ENCODE peak calls at places on chromosomes 12 and 14, in nine cellular contexts. E, A, C, X, Z, I, T, J and B are unnamed samples.

GRCh38 chr12:44464180-44464579 is 411.9 kb downstream of the NELL2 start:
- DNase-seq in Z (no peak), E (no peak), T (no peak), C (no peak), I (no peak), A (no peak), X (no peak), J (no peak), B (no peak)

GRCh38 chr12:58833844-58834243 is 86.5 kb downstream of the LRIG3 start:
- DNase-seq in T (no peak), I (no peak), J (no peak), A (no peak), E (no peak), Z (no peak), C (no peak), X (no peak), B (no peak)

GRCh38 chr12:10189653-10190052 is 10.8 kb downstream of the TMEM52B start:
- DNase-seq in J (no peak), T (no peak), I (no peak), C (no peak), Z (peak; percentile 39), X (no peak), A (no peak), E (no peak), B (peak; percentile 76)

GRCh38 chr12:111645433-111645832 is 40.3 kb downstream of the BRAP start:
- DNase-seq in E (no peak), T (peak; percentile 64), A (no peak), J (no peak), I (no peak), Z (peak; percentile 91), C (no peak), X (no peak), B (no peak)

GRCh38 chr14:64970041-64970440 is 2.1 kb downstream of the RAB15 start:
- DNase-seq in I (peak; percentile 30), C (no peak), Z (no peak), E (no peak), J (no peak), X (no peak), T (no peak), A (no peak), B (peak; percentile 19)

GRCh38 chr12:77999074-77999715 is 168.5 kb downstream of the NAV3 start:
- DNase-seq in I (no peak), E (no peak), C (no peak), T (no peak), A (peak; percentile 84), X (no peak), J (no peak), Z (no peak), B (no peak)

GRCh38 chr12:53068811-53069585 is 10.2 kb downstream of the SPRYD3 start:
- DNase-seq in A (no peak), I (peak; percentile 51), E (peak; percentile 87), J (peak; percentile 36), C (no peak), Z (no peak), X (no peak), T (no peak), B (peak; percentile 66)

GRCh38 chr14:78455896-78456435 is 285.8 kb downstream of the NRXN3 start:
- DNase-seq in Z (no peak), X (no peak), C (no peak), I (no peak), E (no peak), T (no peak), A (peak; percentile 68), J (no peak), B (no peak)

GRCh38 chr14:30496852-30497251 is 62.1 kb upstream of the G2E3 start:
- DNase-seq in T (no peak), C (no peak), J (no peak), A (no peak), E (no peak), X (no peak), Z (no peak), I (no peak), B (no peak)

GRCh38 chr14:106204063-106204462 is 677.7 kb downstream of the TMEM121 start:
- DNase-seq in C (no peak), E (no peak), J (no peak), Z (no peak), T (no peak), X (no peak), A (no peak), I (no peak), B (no peak)

GRCh38 chr14:106201376-106201775 is 675.0 kb downstream of the TMEM121 start:
- DNase-seq in X (no peak), T (no peak), E (no peak), I (no peak), Z (no peak), A (no peak), C (no peak), J (no peak), B (no peak)

GRCh38 chr14:106200539-106201310 is 674.3 kb downstream of the TMEM121 start:
- DNase-seq in C (no peak), J (no peak), Z (no peak), E (no peak), X (no peak), T (no peak), I (no peak), A (no peak), B (no peak)

GRCh38 chr14:106207316-106207715 is 680.9 kb downstream of the TMEM121 start:
- DNase-seq in J (no peak), T (no peak), X (no peak), I (no peak), E (no peak), C (no peak), Z (no peak), A (no peak), B (no peak)

DNA sequence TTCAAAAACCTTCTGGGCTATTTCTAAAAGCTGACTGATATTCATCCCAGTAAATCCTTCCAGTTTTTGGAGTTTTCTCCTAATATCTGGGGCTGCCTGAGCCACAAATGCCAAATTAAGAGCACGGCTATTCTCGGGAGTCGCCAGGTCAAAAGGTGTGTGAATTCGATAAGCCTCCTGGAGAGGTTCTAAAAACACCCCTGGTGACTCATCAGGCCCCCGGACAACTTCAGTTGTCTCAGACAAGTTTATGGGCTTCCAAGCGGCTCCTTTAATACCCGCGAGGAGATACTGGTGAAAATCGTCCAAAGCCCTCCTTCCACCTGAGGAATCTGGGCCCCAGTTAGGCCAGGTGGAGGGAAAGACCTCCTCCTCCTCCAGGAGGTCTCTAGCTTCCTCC is 677.1 kb downstream of the TMEM121 start:
- DNase-seq in C (no peak), Z (no peak), I (no peak), J (no peak), X (no peak), A (no peak), E (no peak), T (no peak), B (no peak)
- H3K9me3 ChIP-seq in C (no peaks in the 10 kb centered on the region), Z (no peaks in the 10 kb centered on the region), I (no peaks in the 10 kb centered on the region), J (no peaks in the 10 kb centered on the region), X (no peaks in the 10 kb centered on the region), A (no peaks in the 10 kb centered on the region), E (no peaks in the 10 kb centered on the region), T (no peaks in the 10 kb centered on the region), B (no peaks in the 10 kb centered on the region)

GRCh38 chr12:95955549-95956159 is 12.5 kb downstream of the AMDHD1 start:
- DNase-seq in I (no peak), J (no peak), A (no peak), E (no peak), X (no peak), Z (no peak), T (no peak), C (no peak), B (no peak)
- TF ChIP-seq CTCF in I (no peak), J (no peak), A (peak; percentile 13), E (no peak), X (no peak), Z (no peak), T (no peak), C (no peak), B (no peak)

GRCh38 chr12:26276709-26277108 is 81.3 kb downstream of the SSPN start:
- DNase-seq in J (no peak), X (no peak), E (peak; percentile 67), Z (peak; percentile 43), T (no peak), C (no peak), A (no peak), I (no peak), B (no peak)

GRCh38 chr12:26273811-26274210 is 78.4 kb downstream of the SSPN start:
- DNase-seq in E (peak; percentile 87), J (no peak), I (no peak), X (no peak), A (no peak), T (no peak), Z (no peak), C (no peak), B (no peak)

GRCh38 chr12:26274441-26275312 is 79.3 kb downstream of the SSPN start:
- DNase-seq in Z (peak; percentile 100), I (peak; percentile 89), T (peak; percentile 86), J (peak; percentile 88), C (peak; percentile 87), A (no peak), X (peak; percentile 91), E (peak; percentile 98), B (peak; percentile 95)

GRCh38 chr12:26277511-26278246 is 82.3 kb downstream of the SSPN start:
- DNase-seq in A (no peak), Z (peak; percentile 83), I (no peak), J (no peak), E (peak; percentile 64), T (no peak), X (no peak), C (no peak), B (no peak)

GRCh38 chr12:26275313-26276257 is 80.2 kb downstream of the SSPN start:
- DNase-seq in E (peak; percentile 81), T (no peak), A (no peak), C (no peak), Z (peak; percentile 67), I (no peak), X (no peak), J (no peak), B (no peak)
- H3K9me3 ChIP-seq in E (no peaks in the 10 kb centered on the region), T (no peaks in the 10 kb centered on the region), A (no peaks in the 10 kb centered on the region), C (no peaks in the 10 kb centered on the region), Z (no peaks in the 10 kb centered on the region), I (no peaks in the 10 kb centered on the region), X (no peaks in the 10 kb centered on the region), J (no peaks in the 10 kb centered on the region), B (no peaks in the 10 kb centered on the region)

GRCh38 chr12:71397433-71397954 is 42.1 kb upstream of the LGR5 start:
- DNase-seq in A (no peak), X (no peak), C (no peak), J (no peak), T (no peak), E (no peak), Z (peak; percentile 64), I (no peak), B (no peak)
- TF ChIP-seq CTCF in A (no peak), X (no peak), C (no peak), J (no peak), T (no peak), E (no peak), Z (no peak), I (no peak), B (no peak)

DNA sequence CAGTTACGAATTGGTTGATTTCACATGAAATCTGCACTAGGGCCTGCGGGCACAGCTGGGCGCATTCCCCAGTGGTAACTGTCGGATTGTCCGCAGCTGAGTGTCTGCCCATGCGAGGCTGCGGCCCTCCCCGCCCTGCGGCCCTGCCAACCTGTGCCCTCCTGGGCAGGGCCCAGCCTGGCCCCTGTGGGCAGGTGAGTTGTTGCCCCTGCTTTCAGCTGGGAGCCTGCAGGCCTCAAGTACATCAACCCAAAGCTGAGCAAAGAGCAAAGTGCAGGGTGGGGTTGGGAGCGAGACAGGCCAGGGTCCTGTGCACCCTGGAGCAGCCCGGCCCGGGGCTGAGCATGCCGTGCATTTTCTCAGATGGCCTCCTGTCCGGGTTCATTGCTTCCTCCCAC is 89.1 kb downstream of the ADGRD1 start:
- DNase-seq in C (peak; percentile 77), E (no peak), A (no peak), X (no peak), Z (no peak), J (no peak), I (peak; percentile 43), T (peak; percentile 36), B (no peak)
- H3K9me3 ChIP-seq in C (no peaks in the 10 kb centered on the region), E (no peaks in the 10 kb centered on the region), A (no peaks in the 10 kb centered on the region), X (no peaks in the 10 kb centered on the region), Z (no peaks in the 10 kb centered on the region), J (no peaks in the 10 kb centered on the region), I (no peaks in the 10 kb centered on the region), T (no peaks in the 10 kb centered on the region), B (no peaks in the 10 kb centered on the region)